ENCODE peak calls at places on chromosomes 2 and 18, in ten cellular contexts. One of them, this sample, is unnamed.

GRCh38 chr18:8208716-8209115 is 400.5 kb upstream of the RAB12 start:
- DNase-seq in prostate gland: no peak
- DNase-seq in gastrocnemius medialis: no peak
- DNase-seq in spleen: no peak
- DNase-seq in IMR-90: no peak
- DNase-seq in esophagus squamous epithelium: no peak
- DNase-seq in uterus: no peak
- DNase-seq in stomach: no peak
- DNase-seq in heart left ventricle: no peak
- DNase-seq in body of pancreas: no peak
- DNase-seq in this sample: no peak

GRCh38 chr2:42238644-42239288 is 69.6 kb downstream of the EML4 start:
- DNase-seq in heart left ventricle: no peak
- DNase-seq in stomach: peak; percentile 62
- DNase-seq in prostate gland: peak; percentile 10
- DNase-seq in esophagus squamous epithelium: no peak
- DNase-seq in spleen: no peak
- DNase-seq in body of pancreas: peak; percentile 62
- DNase-seq in uterus: peak; percentile 26
- DNase-seq in IMR-90: no peak
- DNase-seq in gastrocnemius medialis: no peak
- DNase-seq in this sample: no peak

GRCh38 chr2:241871538-241872312 is 2.2 kb downstream of the RTP5 start:
- DNase-seq in body of pancreas: no peak
- DNase-seq in stomach: no peak
- DNase-seq in gastrocnemius medialis: no peak
- DNase-seq in IMR-90: no peak
- DNase-seq in spleen: no peak
- DNase-seq in esophagus squamous epithelium: no peak
- DNase-seq in uterus: no peak
- DNase-seq in prostate gland: no peak
- DNase-seq in heart left ventricle: peak; percentile 66
- DNase-seq in this sample: no peak

GRCh38 chr2:34102359-34102758 is 503.3 kb upstream of the FAM98A start:
- DNase-seq in gastrocnemius medialis: no peak
- DNase-seq in prostate gland: no peak
- DNase-seq in uterus: no peak
- DNase-seq in esophagus squamous epithelium: no peak
- DNase-seq in heart left ventricle: no peak
- DNase-seq in IMR-90: peak; percentile 4
- DNase-seq in body of pancreas: no peak
- DNase-seq in stomach: no peak
- DNase-seq in spleen: no peak
- DNase-seq in this sample: no peak

GRCh38 chr2:47344890-47345583 is 57.9 kb upstream of the MSH2 start:
- DNase-seq in gastrocnemius medialis: peak; percentile 7
- DNase-seq in stomach: peak; percentile 88
- DNase-seq in esophagus squamous epithelium: no peak
- DNase-seq in spleen: peak; percentile 83
- DNase-seq in uterus: peak; percentile 65
- DNase-seq in IMR-90: peak; percentile 44
- DNase-seq in heart left ventricle: peak; percentile 69
- DNase-seq in prostate gland: peak; percentile 87
- DNase-seq in body of pancreas: peak; percentile 91
- DNase-seq in this sample: no peak

GRCh38 chr2:239820836-239821693 is 204.1 kb downstream of the NDUFA10 start:
- DNase-seq in gastrocnemius medialis: no peak
- DNase-seq in heart left ventricle: peak; percentile 59
- DNase-seq in spleen: peak; percentile 59
- DNase-seq in stomach: peak; percentile 23
- DNase-seq in prostate gland: no peak
- DNase-seq in esophagus squamous epithelium: no peak
- DNase-seq in body of pancreas: peak; percentile 8
- DNase-seq in IMR-90: no peak
- DNase-seq in uterus: no peak
- DNase-seq in this sample: no peak

GRCh38 chr2:64018715-64019082 is 529 bp downstream of the VPS54 start:
- DNase-seq in prostate gland: peak; percentile 38
- DNase-seq in spleen: no peak
- DNase-seq in uterus: peak; percentile 48
- DNase-seq in gastrocnemius medialis: peak; percentile 13
- DNase-seq in body of pancreas: no peak
- DNase-seq in esophagus squamous epithelium: no peak
- DNase-seq in IMR-90: no peak
- DNase-seq in heart left ventricle: peak; percentile 81
- DNase-seq in stomach: no peak
- DNase-seq in this sample: peak; percentile 23

GRCh38 chr2:60516383-60516811 is 37.1 kb downstream of the BCL11A start:
- DNase-seq in heart left ventricle: no peak
- DNase-seq in spleen: no peak
- DNase-seq in IMR-90: peak; percentile 90
- DNase-seq in esophagus squamous epithelium: no peak
- DNase-seq in uterus: no peak
- DNase-seq in body of pancreas: no peak
- DNase-seq in prostate gland: no peak
- DNase-seq in gastrocnemius medialis: no peak
- DNase-seq in stomach: no peak
- DNase-seq in this sample: no peak

GRCh38 chr2:65800998-65801397 is 368.6 kb upstream of the SPRED2 start:
- DNase-seq in spleen: no peak
- DNase-seq in prostate gland: no peak
- DNase-seq in body of pancreas: peak; percentile 45
- DNase-seq in IMR-90: peak; percentile 23
- DNase-seq in gastrocnemius medialis: no peak
- DNase-seq in stomach: peak; percentile 59
- DNase-seq in heart left ventricle: no peak
- DNase-seq in uterus: no peak
- DNase-seq in esophagus squamous epithelium: no peak
- DNase-seq in this sample: no peak

GRCh38 chr2:65799455-65799854 is 367.1 kb upstream of the SPRED2 start:
- DNase-seq in prostate gland: no peak
- DNase-seq in IMR-90: no peak
- DNase-seq in heart left ventricle: no peak
- DNase-seq in uterus: no peak
- DNase-seq in stomach: no peak
- DNase-seq in gastrocnemius medialis: no peak
- DNase-seq in spleen: no peak
- DNase-seq in esophagus squamous epithelium: no peak
- DNase-seq in body of pancreas: no peak
- DNase-seq in this sample: no peak

GRCh38 chr2:65804777-65805176 is 372.4 kb upstream of the SPRED2 start:
- DNase-seq in esophagus squamous epithelium: no peak
- DNase-seq in IMR-90: no peak
- DNase-seq in body of pancreas: no peak
- DNase-seq in uterus: no peak
- DNase-seq in stomach: no peak
- DNase-seq in heart left ventricle: no peak
- DNase-seq in spleen: no peak
- DNase-seq in gastrocnemius medialis: no peak
- DNase-seq in prostate gland: no peak
- DNase-seq in this sample: no peak

GRCh38 chr2:65807942-65808341 is 375.5 kb upstream of the SPRED2 start:
- DNase-seq in stomach: no peak
- DNase-seq in spleen: no peak
- DNase-seq in IMR-90: no peak
- DNase-seq in uterus: no peak
- DNase-seq in esophagus squamous epithelium: no peak
- DNase-seq in prostate gland: no peak
- DNase-seq in heart left ventricle: no peak
- DNase-seq in gastrocnemius medialis: no peak
- DNase-seq in body of pancreas: no peak
- DNase-seq in this sample: no peak

DNA sequence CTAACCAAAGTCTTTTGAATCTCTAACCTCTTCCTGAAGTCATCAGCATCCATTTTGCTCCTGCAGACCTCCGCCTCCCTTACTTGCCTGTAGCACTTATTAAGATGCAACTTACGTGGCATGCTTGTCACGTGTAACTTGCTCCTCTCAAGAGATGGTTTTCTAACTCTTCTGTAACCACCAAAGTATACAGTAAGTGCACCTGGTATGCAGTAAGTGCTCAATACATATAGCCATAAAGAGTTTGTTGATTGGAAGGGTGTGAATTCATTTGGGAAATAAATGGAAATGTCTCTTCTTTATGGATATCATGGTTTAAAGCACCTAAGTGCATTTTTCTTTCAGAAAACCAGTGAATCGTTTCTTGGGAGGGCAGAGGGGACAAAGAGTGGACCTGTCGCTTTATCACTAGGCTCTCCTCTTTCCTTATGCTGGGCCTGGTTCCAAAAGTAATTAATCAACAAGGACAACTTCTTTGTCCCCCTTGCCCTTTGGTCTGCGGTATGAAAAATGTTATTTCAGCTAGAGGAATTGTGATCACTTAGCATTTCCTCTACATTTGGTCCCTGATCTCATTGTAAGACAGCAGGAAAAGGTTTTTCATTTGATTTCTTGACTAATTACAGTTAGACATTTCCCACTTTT is 370.0 kb upstream of the SPRED2 start:
- DNase-seq in stomach: no peak
- DNase-seq in esophagus squamous epithelium: no peak
- DNase-seq in IMR-90: no peak
- DNase-seq in uterus: no peak
- DNase-seq in prostate gland: no peak
- DNase-seq in heart left ventricle: no peak
- DNase-seq in gastrocnemius medialis: no peak
- DNase-seq in body of pancreas: no peak
- DNase-seq in spleen: no peak
- DNase-seq in this sample: no peak
- TF ChIP-seq CTCF in stomach: no peak
- TF ChIP-seq CTCF in esophagus squamous epithelium: no peak
- TF ChIP-seq CTCF in IMR-90: no peak
- TF ChIP-seq CTCF in uterus: no peak
- TF ChIP-seq CTCF in prostate gland: no peak
- TF ChIP-seq CTCF in heart left ventricle: no peak
- TF ChIP-seq CTCF in gastrocnemius medialis: no peak
- TF ChIP-seq CTCF in body of pancreas: no peak
- TF ChIP-seq CTCF in spleen: no peak
- TF ChIP-seq CTCF in this sample: no peak

GRCh38 chr2:74524005-74524404 is 2.0 kb downstream of the DQX1 start:
- DNase-seq in stomach: no peak
- DNase-seq in prostate gland: no peak
- DNase-seq in gastrocnemius medialis: no peak
- DNase-seq in body of pancreas: no peak
- DNase-seq in heart left ventricle: no peak
- DNase-seq in spleen: peak; percentile 55
- DNase-seq in uterus: no peak
- DNase-seq in IMR-90: no peak
- DNase-seq in esophagus squamous epithelium: no peak
- DNase-seq in this sample: no peak

GRCh38 chr2:74524955-74525716 is 895 bp downstream of the DQX1 start:
- DNase-seq in IMR-90: no peak
- DNase-seq in gastrocnemius medialis: no peak
- DNase-seq in esophagus squamous epithelium: no peak
- DNase-seq in uterus: no peak
- DNase-seq in spleen: peak; percentile 69
- DNase-seq in heart left ventricle: no peak
- DNase-seq in stomach: no peak
- DNase-seq in body of pancreas: no peak
- DNase-seq in prostate gland: no peak
- DNase-seq in this sample: no peak

GRCh38 chr2:74527741-74528140 is 1.7 kb upstream of the DQX1 start:
- DNase-seq in spleen: no peak
- DNase-seq in stomach: no peak
- DNase-seq in body of pancreas: no peak
- DNase-seq in gastrocnemius medialis: no peak
- DNase-seq in esophagus squamous epithelium: no peak
- DNase-seq in prostate gland: no peak
- DNase-seq in IMR-90: no peak
- DNase-seq in uterus: no peak
- DNase-seq in heart left ventricle: no peak
- DNase-seq in this sample: no peak

GRCh38 chr2:74526649-74527230 is 709 bp upstream of the DQX1 start:
- DNase-seq in heart left ventricle: no peak
- DNase-seq in stomach: no peak
- DNase-seq in spleen: no peak
- DNase-seq in uterus: no peak
- DNase-seq in body of pancreas: no peak
- DNase-seq in gastrocnemius medialis: no peak
- DNase-seq in IMR-90: no peak
- DNase-seq in prostate gland: no peak
- DNase-seq in esophagus squamous epithelium: no peak
- DNase-seq in this sample: no peak

DNA sequence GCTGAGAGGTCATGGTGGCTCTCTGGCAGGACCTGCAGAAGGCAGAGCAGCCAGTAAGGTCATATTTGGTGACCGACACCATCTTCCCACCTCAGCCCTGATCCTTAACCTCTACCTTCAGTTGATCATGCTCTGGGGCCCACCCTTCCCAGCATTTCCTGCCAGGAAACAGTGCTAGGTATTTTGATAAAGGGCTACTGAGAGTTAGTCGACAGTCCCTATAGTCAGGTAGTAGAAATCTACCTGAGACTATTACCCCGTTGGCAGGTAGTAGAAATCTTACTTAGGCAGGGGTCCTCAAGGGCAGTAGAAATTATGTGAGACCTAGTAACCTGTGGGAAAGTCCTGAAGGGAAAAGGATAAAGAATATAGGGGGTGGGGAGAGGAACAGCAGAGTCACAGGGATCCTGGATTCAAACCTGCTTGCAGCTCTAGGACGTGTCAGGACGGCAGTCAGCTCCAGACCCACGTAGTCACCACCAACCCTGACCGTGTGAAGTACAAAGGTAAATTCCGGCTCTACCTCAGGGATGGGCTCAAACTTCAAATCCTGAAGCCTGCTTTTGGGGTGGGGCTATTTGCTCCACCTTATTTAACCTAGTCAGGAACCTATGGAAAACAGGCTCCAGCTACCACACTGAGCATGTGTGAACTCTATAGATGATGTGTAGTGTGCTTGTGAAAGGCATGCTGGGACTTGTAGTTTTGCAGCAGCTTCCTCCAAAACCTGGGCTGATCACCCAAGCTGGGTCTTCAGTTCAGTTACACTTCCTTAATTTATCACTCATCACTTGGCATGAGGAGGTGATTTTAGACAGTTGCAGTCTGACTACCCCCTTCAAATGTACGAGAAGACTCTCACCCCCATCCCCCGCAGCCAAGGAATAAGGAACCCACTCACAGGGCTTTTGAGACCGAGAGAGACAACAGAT is at the start of gene DQX1:
- DNase-seq in uterus: no peak
- DNase-seq in gastrocnemius medialis: no peak
- DNase-seq in spleen: peak; percentile 55
- DNase-seq in prostate gland: no peak
- DNase-seq in stomach: no peak
- DNase-seq in IMR-90: peak; percentile 41
- DNase-seq in heart left ventricle: no peak
- DNase-seq in esophagus squamous epithelium: no peak
- DNase-seq in body of pancreas: no peak
- DNase-seq in this sample: no peak
- TF ChIP-seq POLR2A in uterus: no peak
- TF ChIP-seq POLR2A in gastrocnemius medialis: no peak
- TF ChIP-seq POLR2A in spleen: no peak
- TF ChIP-seq POLR2A in prostate gland: no peak
- TF ChIP-seq POLR2A in stomach: no peak
- TF ChIP-seq POLR2A in IMR-90: no peak
- TF ChIP-seq POLR2A in heart left ventricle: no peak
- TF ChIP-seq POLR2A in esophagus squamous epithelium: no peak
- TF ChIP-seq POLR2A in body of pancreas: no peak
- TF ChIP-seq POLR2A in this sample: no peak

DNA sequence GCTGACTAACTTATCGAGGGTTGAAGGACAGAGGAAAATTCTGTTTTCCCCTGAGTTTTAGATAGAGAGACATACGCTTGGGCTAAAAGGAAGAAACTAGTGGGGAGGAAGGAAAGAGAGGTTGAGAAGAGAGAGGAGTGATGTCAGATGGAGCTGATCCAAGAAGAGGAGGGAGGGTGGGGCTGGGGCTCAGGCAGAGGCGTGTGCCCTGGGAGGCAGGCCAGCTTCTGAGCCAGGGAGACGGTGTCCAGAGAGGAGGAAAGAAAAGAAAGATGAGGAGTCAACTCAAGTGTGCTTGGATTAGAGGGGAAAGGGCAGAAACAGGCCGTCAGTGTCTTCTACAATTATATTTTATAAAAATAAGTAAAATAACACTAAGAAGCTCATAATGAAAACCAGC is 56.2 kb downstream of the EMILIN2 start:
- DNase-seq in uterus: peak; percentile 90
- DNase-seq in esophagus squamous epithelium: no peak
- DNase-seq in body of pancreas: no peak
- DNase-seq in gastrocnemius medialis: peak; percentile 29
- DNase-seq in IMR-90: peak; percentile 61
- DNase-seq in spleen: no peak
- DNase-seq in heart left ventricle: no peak
- DNase-seq in prostate gland: no peak
- DNase-seq in stomach: no peak
- DNase-seq in this sample: peak; percentile 69
- H3K27ac ChIP-seq in uterus: peak overlapping the region; percentile 91
- H3K27ac ChIP-seq in esophagus squamous epithelium: peak overlapping the region; percentile 47
- H3K27ac ChIP-seq in body of pancreas: no peak overlapping the region
- H3K27ac ChIP-seq in gastrocnemius medialis: peak overlapping the region; percentile 44
- H3K27ac ChIP-seq in IMR-90: no peak overlapping the region
- H3K27ac ChIP-seq in spleen: peak overlapping the region; percentile 38
- H3K27ac ChIP-seq in heart left ventricle: peak overlapping the region; percentile 57
- H3K27ac ChIP-seq in prostate gland: no peak overlapping the region
- H3K27ac ChIP-seq in stomach: no peak overlapping the region
- H3K27ac ChIP-seq in this sample: peak overlapping the region; percentile 76

GRCh38 chr2:109205447-109205846 is 76.4 kb downstream of the SH3RF3 start:
- DNase-seq in heart left ventricle: no peak
- DNase-seq in stomach: no peak
- DNase-seq in prostate gland: no peak
- DNase-seq in IMR-90: no peak
- DNase-seq in body of pancreas: no peak
- DNase-seq in esophagus squamous epithelium: no peak
- DNase-seq in gastrocnemius medialis: no peak
- DNase-seq in uterus: no peak
- DNase-seq in spleen: no peak
- DNase-seq in this sample: no peak
- TF ChIP-seq CTCF in heart left ventricle: no peak
- TF ChIP-seq CTCF in stomach: no peak
- TF ChIP-seq CTCF in prostate gland: no peak
- TF ChIP-seq CTCF in IMR-90: no peak
- TF ChIP-seq CTCF in body of pancreas: no peak
- TF ChIP-seq CTCF in esophagus squamous epithelium: no peak
- TF ChIP-seq CTCF in gastrocnemius medialis: no peak
- TF ChIP-seq CTCF in uterus: no peak
- TF ChIP-seq CTCF in spleen: no peak
- TF ChIP-seq CTCF in this sample: no peak